ENCODE peak calls at places on chromosome 2, in ten cellular contexts. One of them, this sample, is unnamed.
A peak's percentile ranks its signal among the peaks of the same experiment; 100 is the strongest.

GRCh38 chr2:195513119-195513518 is 143.9 kb upstream of the SLC39A10 start:
- DNase-seq in upper lobe of right lung: no peak
- DNase-seq in putamen: no peak
- DNase-seq in fibroblast of pulmonary artery: no peak
- DNase-seq in lower leg skin: no peak
- DNase-seq in memory B cell: no peak
- DNase-seq in CD4-positive, alpha-beta memory T cell: no peak
- DNase-seq in activated CD4-positive, alpha-beta T cell treated with anti-CD3 and anti-CD28 coated beads, Interleukin-2, amount 10 ng/mL, durations not matched to agents 7 days and 5 days: no peak
- DNase-seq in lower lobe of right lung: no peak
- DNase-seq in adrenal gland: no peak
- DNase-seq in this sample: no peak

GRCh38 chr2:74197983-74198460 is 393 bp upstream of the MTHFD2 start:
- DNase-seq in CD4-positive, alpha-beta memory T cell: no peak
- DNase-seq in fibroblast of pulmonary artery: no peak
- DNase-seq in lower leg skin: no peak
- DNase-seq in activated CD4-positive, alpha-beta T cell treated with anti-CD3 and anti-CD28 coated beads, Interleukin-2, amount 10 ng/mL, durations not matched to agents 7 days and 5 days: no peak
- DNase-seq in putamen: no peak
- DNase-seq in upper lobe of right lung: no peak
- DNase-seq in lower lobe of right lung: no peak
- DNase-seq in adrenal gland: no peak
- DNase-seq in memory B cell: no peak
- DNase-seq in this sample: no peak

GRCh38 chr2:233513953-233514655 is 52.5 kb downstream of the USP40 start:
- DNase-seq in lower lobe of right lung: no peak
- DNase-seq in putamen: no peak
- DNase-seq in activated CD4-positive, alpha-beta T cell treated with anti-CD3 and anti-CD28 coated beads, Interleukin-2, amount 10 ng/mL, durations not matched to agents 7 days and 5 days: no peak
- DNase-seq in lower leg skin: no peak
- DNase-seq in adrenal gland: no peak
- DNase-seq in CD4-positive, alpha-beta memory T cell: no peak
- DNase-seq in fibroblast of pulmonary artery: no peak
- DNase-seq in memory B cell: no peak
- DNase-seq in upper lobe of right lung: no peak
- DNase-seq in this sample: no peak

GRCh38 chr2:230687498-230687897 is 25.1 kb upstream of the CAB39 start:
- DNase-seq in fibroblast of pulmonary artery: no peak
- DNase-seq in upper lobe of right lung: no peak
- DNase-seq in activated CD4-positive, alpha-beta T cell treated with anti-CD3 and anti-CD28 coated beads, Interleukin-2, amount 10 ng/mL, durations not matched to agents 7 days and 5 days: no peak
- DNase-seq in lower lobe of right lung: no peak
- DNase-seq in adrenal gland: no peak
- DNase-seq in memory B cell: no peak
- DNase-seq in putamen: no peak
- DNase-seq in lower leg skin: no peak
- DNase-seq in CD4-positive, alpha-beta memory T cell: no peak
- DNase-seq in this sample: no peak

GRCh38 chr2:11612553-11613215 is 57.3 kb downstream of the NTSR2 start:
- DNase-seq in activated CD4-positive, alpha-beta T cell treated with anti-CD3 and anti-CD28 coated beads, Interleukin-2, amount 10 ng/mL, durations not matched to agents 7 days and 5 days: no peak
- DNase-seq in CD4-positive, alpha-beta memory T cell: no peak
- DNase-seq in adrenal gland: no peak
- DNase-seq in putamen: no peak
- DNase-seq in fibroblast of pulmonary artery: no peak
- DNase-seq in memory B cell: no peak
- DNase-seq in upper lobe of right lung: peak; percentile 44
- DNase-seq in lower leg skin: no peak
- DNase-seq in lower lobe of right lung: no peak
- DNase-seq in this sample: no peak

GRCh38 chr2:10770956-10771750 is 41.4 kb downstream of the PDIA6 start:
- DNase-seq in upper lobe of right lung: no peak
- DNase-seq in fibroblast of pulmonary artery: no peak
- DNase-seq in lower leg skin: no peak
- DNase-seq in putamen: no peak
- DNase-seq in CD4-positive, alpha-beta memory T cell: no peak
- DNase-seq in adrenal gland: no peak
- DNase-seq in memory B cell: no peak
- DNase-seq in activated CD4-positive, alpha-beta T cell treated with anti-CD3 and anti-CD28 coated beads, Interleukin-2, amount 10 ng/mL, durations not matched to agents 7 days and 5 days: no peak
- DNase-seq in lower lobe of right lung: no peak
- DNase-seq in this sample: no peak

GRCh38 chr2:170878505-170878904 is 50.5 kb upstream of the GORASP2 start:
- DNase-seq in adrenal gland: no peak
- DNase-seq in CD4-positive, alpha-beta memory T cell: peak; percentile 7
- DNase-seq in putamen: no peak
- DNase-seq in lower leg skin: no peak
- DNase-seq in fibroblast of pulmonary artery: no peak
- DNase-seq in lower lobe of right lung: no peak
- DNase-seq in activated CD4-positive, alpha-beta T cell treated with anti-CD3 and anti-CD28 coated beads, Interleukin-2, amount 10 ng/mL, durations not matched to agents 7 days and 5 days: peak; percentile 22
- DNase-seq in upper lobe of right lung: no peak
- DNase-seq in memory B cell: no peak
- DNase-seq in this sample: no peak

GRCh38 chr2:68765739-68766377 is 31.2 kb downstream of the ARHGAP25 start:
- DNase-seq in upper lobe of right lung: no peak
- DNase-seq in activated CD4-positive, alpha-beta T cell treated with anti-CD3 and anti-CD28 coated beads, Interleukin-2, amount 10 ng/mL, durations not matched to agents 7 days and 5 days: no peak
- DNase-seq in adrenal gland: no peak
- DNase-seq in memory B cell: no peak
- DNase-seq in lower lobe of right lung: no peak
- DNase-seq in CD4-positive, alpha-beta memory T cell: no peak
- DNase-seq in putamen: no peak
- DNase-seq in fibroblast of pulmonary artery: peak; percentile 56
- DNase-seq in lower leg skin: peak; percentile 28
- DNase-seq in this sample: no peak

GRCh38 chr2:237262838-237263771 is 150.9 kb downstream of the COL6A3 start:
- DNase-seq in fibroblast of pulmonary artery: peak; percentile 91
- DNase-seq in adrenal gland: peak; percentile 36
- DNase-seq in putamen: no peak
- DNase-seq in lower lobe of right lung: no peak
- DNase-seq in lower leg skin: no peak
- DNase-seq in activated CD4-positive, alpha-beta T cell treated with anti-CD3 and anti-CD28 coated beads, Interleukin-2, amount 10 ng/mL, durations not matched to agents 7 days and 5 days: no peak
- DNase-seq in upper lobe of right lung: no peak
- DNase-seq in memory B cell: no peak
- DNase-seq in CD4-positive, alpha-beta memory T cell: no peak
- DNase-seq in this sample: no peak

GRCh38 chr2:104854507-104855173 is 725 bp downstream of the POU3F3 start:
- DNase-seq in memory B cell: no peak
- DNase-seq in adrenal gland: no peak
- DNase-seq in lower leg skin: peak; percentile 85
- DNase-seq in activated CD4-positive, alpha-beta T cell treated with anti-CD3 and anti-CD28 coated beads, Interleukin-2, amount 10 ng/mL, durations not matched to agents 7 days and 5 days: no peak
- DNase-seq in CD4-positive, alpha-beta memory T cell: no peak
- DNase-seq in upper lobe of right lung: no peak
- DNase-seq in putamen: no peak
- DNase-seq in fibroblast of pulmonary artery: no peak
- DNase-seq in lower lobe of right lung: no peak
- DNase-seq in this sample: no peak

GRCh38 chr2:190805843-190806242 is 74.8 kb upstream of the GLS start:
- DNase-seq in upper lobe of right lung: no peak
- DNase-seq in adrenal gland: no peak
- DNase-seq in putamen: no peak
- DNase-seq in activated CD4-positive, alpha-beta T cell treated with anti-CD3 and anti-CD28 coated beads, Interleukin-2, amount 10 ng/mL, durations not matched to agents 7 days and 5 days: no peak
- DNase-seq in fibroblast of pulmonary artery: no peak
- DNase-seq in lower lobe of right lung: no peak
- DNase-seq in CD4-positive, alpha-beta memory T cell: no peak
- DNase-seq in memory B cell: no peak
- DNase-seq in lower leg skin: no peak
- DNase-seq in this sample: no peak

GRCh38 chr2:208000701-208001395 is 24.5 kb downstream of the PLEKHM3 start:
- DNase-seq in putamen: no peak
- DNase-seq in memory B cell: no peak
- DNase-seq in activated CD4-positive, alpha-beta T cell treated with anti-CD3 and anti-CD28 coated beads, Interleukin-2, amount 10 ng/mL, durations not matched to agents 7 days and 5 days: no peak
- DNase-seq in adrenal gland: no peak
- DNase-seq in lower lobe of right lung: no peak
- DNase-seq in lower leg skin: no peak
- DNase-seq in upper lobe of right lung: no peak
- DNase-seq in fibroblast of pulmonary artery: no peak
- DNase-seq in CD4-positive, alpha-beta memory T cell: no peak
- DNase-seq in this sample: no peak

GRCh38 chr2:229340086-229340760 is 69.1 kb upstream of the PID1 start:
- DNase-seq in adrenal gland: no peak
- DNase-seq in activated CD4-positive, alpha-beta T cell treated with anti-CD3 and anti-CD28 coated beads, Interleukin-2, amount 10 ng/mL, durations not matched to agents 7 days and 5 days: no peak
- DNase-seq in memory B cell: no peak
- DNase-seq in lower leg skin: no peak
- DNase-seq in lower lobe of right lung: no peak
- DNase-seq in upper lobe of right lung: no peak
- DNase-seq in putamen: no peak
- DNase-seq in fibroblast of pulmonary artery: no peak
- DNase-seq in CD4-positive, alpha-beta memory T cell: no peak
- DNase-seq in this sample: no peak

GRCh38 chr2:112793449-112793978 is 9.2 kb upstream of the IL1A start:
- DNase-seq in upper lobe of right lung: no peak
- DNase-seq in activated CD4-positive, alpha-beta T cell treated with anti-CD3 and anti-CD28 coated beads, Interleukin-2, amount 10 ng/mL, durations not matched to agents 7 days and 5 days: no peak
- DNase-seq in lower leg skin: no peak
- DNase-seq in putamen: no peak
- DNase-seq in adrenal gland: no peak
- DNase-seq in memory B cell: no peak
- DNase-seq in CD4-positive, alpha-beta memory T cell: no peak
- DNase-seq in lower lobe of right lung: no peak
- DNase-seq in fibroblast of pulmonary artery: peak; percentile 49
- DNase-seq in this sample: no peak

GRCh38 chr2:73823916-73824523 is 4.7 kb upstream of the STAMBP start:
- DNase-seq in CD4-positive, alpha-beta memory T cell: peak; percentile 67
- DNase-seq in activated CD4-positive, alpha-beta T cell treated with anti-CD3 and anti-CD28 coated beads, Interleukin-2, amount 10 ng/mL, durations not matched to agents 7 days and 5 days: peak; percentile 69
- DNase-seq in memory B cell: no peak
- DNase-seq in adrenal gland: peak; percentile 53
- DNase-seq in lower leg skin: no peak
- DNase-seq in upper lobe of right lung: no peak
- DNase-seq in fibroblast of pulmonary artery: peak; percentile 95
- DNase-seq in putamen: peak; percentile 52
- DNase-seq in lower lobe of right lung: no peak
- DNase-seq in this sample: peak; percentile 44

GRCh38 chr2:213067888-213068287 is 83.5 kb downstream of the IKZF2 start:
- DNase-seq in lower leg skin: no peak
- DNase-seq in lower lobe of right lung: no peak
- DNase-seq in putamen: no peak
- DNase-seq in fibroblast of pulmonary artery: no peak
- DNase-seq in memory B cell: no peak
- DNase-seq in adrenal gland: no peak
- DNase-seq in upper lobe of right lung: no peak
- DNase-seq in activated CD4-positive, alpha-beta T cell treated with anti-CD3 and anti-CD28 coated beads, Interleukin-2, amount 10 ng/mL, durations not matched to agents 7 days and 5 days: no peak
- DNase-seq in CD4-positive, alpha-beta memory T cell: no peak
- DNase-seq in this sample: no peak

GRCh38 chr2:120445431-120446143 is 99.7 kb downstream of the INHBB start:
- DNase-seq in adrenal gland: peak; percentile 22
- DNase-seq in upper lobe of right lung: no peak
- DNase-seq in fibroblast of pulmonary artery: peak; percentile 10
- DNase-seq in CD4-positive, alpha-beta memory T cell: no peak
- DNase-seq in activated CD4-positive, alpha-beta T cell treated with anti-CD3 and anti-CD28 coated beads, Interleukin-2, amount 10 ng/mL, durations not matched to agents 7 days and 5 days: no peak
- DNase-seq in memory B cell: no peak
- DNase-seq in lower leg skin: no peak
- DNase-seq in lower lobe of right lung: no peak
- DNase-seq in putamen: no peak
- DNase-seq in this sample: no peak

GRCh38 chr2:112001136-112001764 is 53.8 kb upstream of the TMEM87B start:
- DNase-seq in activated CD4-positive, alpha-beta T cell treated with anti-CD3 and anti-CD28 coated beads, Interleukin-2, amount 10 ng/mL, durations not matched to agents 7 days and 5 days: no peak
- DNase-seq in putamen: no peak
- DNase-seq in lower leg skin: no peak
- DNase-seq in adrenal gland: no peak
- DNase-seq in memory B cell: no peak
- DNase-seq in CD4-positive, alpha-beta memory T cell: no peak
- DNase-seq in fibroblast of pulmonary artery: peak; percentile 41
- DNase-seq in upper lobe of right lung: no peak
- DNase-seq in lower lobe of right lung: no peak
- DNase-seq in this sample: no peak

GRCh38 chr2:99607454-99607853 is 117.6 kb upstream of the REV1 start:
- DNase-seq in lower lobe of right lung: no peak
- DNase-seq in memory B cell: no peak
- DNase-seq in putamen: no peak
- DNase-seq in adrenal gland: no peak
- DNase-seq in activated CD4-positive, alpha-beta T cell treated with anti-CD3 and anti-CD28 coated beads, Interleukin-2, amount 10 ng/mL, durations not matched to agents 7 days and 5 days: no peak
- DNase-seq in lower leg skin: no peak
- DNase-seq in CD4-positive, alpha-beta memory T cell: no peak
- DNase-seq in fibroblast of pulmonary artery: no peak
- DNase-seq in upper lobe of right lung: no peak
- DNase-seq in this sample: no peak

GRCh38 chr2:168912466-168913170 is 11.5 kb downstream of the G6PC2 start:
- DNase-seq in lower leg skin: no peak
- DNase-seq in lower lobe of right lung: no peak
- DNase-seq in memory B cell: no peak
- DNase-seq in adrenal gland: no peak
- DNase-seq in upper lobe of right lung: no peak
- DNase-seq in putamen: no peak
- DNase-seq in activated CD4-positive, alpha-beta T cell treated with anti-CD3 and anti-CD28 coated beads, Interleukin-2, amount 10 ng/mL, durations not matched to agents 7 days and 5 days: no peak
- DNase-seq in fibroblast of pulmonary artery: peak; percentile 31
- DNase-seq in CD4-positive, alpha-beta memory T cell: no peak
- DNase-seq in this sample: no peak

GRCh38 chr2:73822276-73822675 is 6.5 kb upstream of the STAMBP start:
- DNase-seq in memory B cell: no peak
- DNase-seq in lower leg skin: no peak
- DNase-seq in fibroblast of pulmonary artery: no peak
- DNase-seq in putamen: no peak
- DNase-seq in upper lobe of right lung: no peak
- DNase-seq in adrenal gland: no peak
- DNase-seq in CD4-positive, alpha-beta memory T cell: no peak
- DNase-seq in lower lobe of right lung: no peak
- DNase-seq in activated CD4-positive, alpha-beta T cell treated with anti-CD3 and anti-CD28 coated beads, Interleukin-2, amount 10 ng/mL, durations not matched to agents 7 days and 5 days: no peak
- DNase-seq in this sample: no peak

GRCh38 chr2:144660518-144661316 is 140.8 kb upstream of the ZEB2 start:
- DNase-seq in lower lobe of right lung: no peak
- DNase-seq in upper lobe of right lung: no peak
- DNase-seq in fibroblast of pulmonary artery: no peak
- DNase-seq in CD4-positive, alpha-beta memory T cell: no peak
- DNase-seq in lower leg skin: no peak
- DNase-seq in memory B cell: no peak
- DNase-seq in activated CD4-positive, alpha-beta T cell treated with anti-CD3 and anti-CD28 coated beads, Interleukin-2, amount 10 ng/mL, durations not matched to agents 7 days and 5 days: no peak
- DNase-seq in putamen: peak; percentile 10
- DNase-seq in adrenal gland: no peak
- DNase-seq in this sample: no peak

GRCh38 chr2:26653207-26654060 is 12.3 kb upstream of the CIB4 start:
- DNase-seq in adrenal gland: peak; percentile 19
- DNase-seq in putamen: no peak
- DNase-seq in lower lobe of right lung: no peak
- DNase-seq in activated CD4-positive, alpha-beta T cell treated with anti-CD3 and anti-CD28 coated beads, Interleukin-2, amount 10 ng/mL, durations not matched to agents 7 days and 5 days: no peak
- DNase-seq in upper lobe of right lung: peak; percentile 63
- DNase-seq in CD4-positive, alpha-beta memory T cell: no peak
- DNase-seq in lower leg skin: peak; percentile 65
- DNase-seq in memory B cell: no peak
- DNase-seq in fibroblast of pulmonary artery: no peak
- DNase-seq in this sample: no peak

GRCh38 chr2:128310761-128311160 is 7.9 kb downstream of the HS6ST1 start:
- DNase-seq in activated CD4-positive, alpha-beta T cell treated with anti-CD3 and anti-CD28 coated beads, Interleukin-2, amount 10 ng/mL, durations not matched to agents 7 days and 5 days: no peak
- DNase-seq in lower leg skin: peak; percentile 79
- DNase-seq in CD4-positive, alpha-beta memory T cell: no peak
- DNase-seq in lower lobe of right lung: peak; percentile 18
- DNase-seq in adrenal gland: peak; percentile 24
- DNase-seq in memory B cell: no peak
- DNase-seq in putamen: no peak
- DNase-seq in fibroblast of pulmonary artery: no peak
- DNase-seq in upper lobe of right lung: no peak
- DNase-seq in this sample: no peak

GRCh38 chr2:225017713-225018112 is 24.6 kb downstream of the DOCK10 start:
- DNase-seq in adrenal gland: no peak
- DNase-seq in activated CD4-positive, alpha-beta T cell treated with anti-CD3 and anti-CD28 coated beads, Interleukin-2, amount 10 ng/mL, durations not matched to agents 7 days and 5 days: no peak
- DNase-seq in lower lobe of right lung: no peak
- DNase-seq in memory B cell: no peak
- DNase-seq in upper lobe of right lung: no peak
- DNase-seq in lower leg skin: no peak
- DNase-seq in fibroblast of pulmonary artery: no peak
- DNase-seq in putamen: no peak
- DNase-seq in CD4-positive, alpha-beta memory T cell: no peak
- DNase-seq in this sample: no peak

GRCh38 chr2:176463527-176463926 is 194.3 kb downstream of the MTX2 start:
- DNase-seq in upper lobe of right lung: no peak
- DNase-seq in putamen: no peak
- DNase-seq in lower lobe of right lung: no peak
- DNase-seq in activated CD4-positive, alpha-beta T cell treated with anti-CD3 and anti-CD28 coated beads, Interleukin-2, amount 10 ng/mL, durations not matched to agents 7 days and 5 days: no peak
- DNase-seq in memory B cell: no peak
- DNase-seq in CD4-positive, alpha-beta memory T cell: no peak
- DNase-seq in adrenal gland: no peak
- DNase-seq in lower leg skin: no peak
- DNase-seq in fibroblast of pulmonary artery: no peak
- DNase-seq in this sample: no peak

GRCh38 chr2:28981016-28981441 is at the start of gene TOGARAM2:
- DNase-seq in upper lobe of right lung: no peak
- DNase-seq in fibroblast of pulmonary artery: peak; percentile 22
- DNase-seq in putamen: no peak
- DNase-seq in CD4-positive, alpha-beta memory T cell: no peak
- DNase-seq in lower leg skin: no peak
- DNase-seq in activated CD4-positive, alpha-beta T cell treated with anti-CD3 and anti-CD28 coated beads, Interleukin-2, amount 10 ng/mL, durations not matched to agents 7 days and 5 days: no peak
- DNase-seq in adrenal gland: no peak
- DNase-seq in memory B cell: no peak
- DNase-seq in lower lobe of right lung: peak; percentile 62
- DNase-seq in this sample: peak; percentile 34

This sample was measured in mucosa of gallbladder.